ENCODE peak calls at places on chromosome 5, in seven cellular contexts. J, D, S, U, X, B and Y are unnamed samples.

GRCh38 chr5:77428526-77428925 is 63.6 kb downstream of the WDR41 start:
- DNase-seq in J (no peak), D (no peak), S (no peak), U (no peak), X (no peak), B (no peak), Y (no peak)

GRCh38 chr5:50727149-50727496 is 60.7 kb downstream of the PARP8 start:
- DNase-seq in J (no peak), D (no peak), S (peak), U (no peak), X (no peak), B (no peak), Y (no peak)

GRCh38 chr5:5969942-5970483 is 408.3 kb downstream of the MED10 start:
- DNase-seq in J (no peak), D (no peak), S (no peak), U (no peak), X (no peak), B (no peak), Y (no peak)

GRCh38 chr5:76681287-76681686 is 34.6 kb upstream of the F2R start:
- DNase-seq in J (no peak), D (no peak), S (no peak), U (no peak), X (no peak), B (no peak), Y (no peak)

GRCh38 chr5:178068293-178068692 is 45.0 kb upstream of the N4BP3 start:
- DNase-seq in J (no peak), D (no peak), S (no peak), U (peak), X (no peak), B (no peak), Y (peak)

GRCh38 chr5:79119486-79119885 is 7.9 kb downstream of the BHMT start:
- DNase-seq in J (no peak), D (no peak), S (no peak), U (no peak), X (no peak), B (no peak), Y (no peak)

GRCh38 chr5:34674226-34674625 is 18.1 kb downstream of the RAI14 start:
- DNase-seq in J (peak), D (no peak), S (no peak), U (no peak), X (no peak), B (no peak), Y (no peak)

GRCh38 chr5:4911646-4912403 is 228.3 kb upstream of the ADAMTS16 start:
- DNase-seq in J (no peak), D (no peak), S (no peak), U (no peak), X (no peak), B (no peak), Y (no peak)

GRCh38 chr5:174235226-174235992 is 189.9 kb downstream of the NSG2 start:
- DNase-seq in J (no peak), D (no peak), S (no peak), U (no peak), X (no peak), B (no peak), Y (no peak)

GRCh38 chr5:135033026-135033861 is 784 bp downstream of the PITX1 start:
- DNase-seq in J (no peak), D (no peak), S (peak), U (no peak), X (no peak), B (peak), Y (peak)

GRCh38 chr5:54883374-54884194 is 101.8 kb downstream of the ESM1 start:
- DNase-seq in J (no peak), D (no peak), S (no peak), U (no peak), X (peak), B (peak), Y (no peak)

GRCh38 chr5:108629779-108630178 is 117.9 kb upstream of the FER start:
- DNase-seq in J (no peak), D (no peak), S (no peak), U (no peak), X (no peak), B (no peak), Y (no peak)

GRCh38 chr5:12023614-12024241 is 119.5 kb upstream of the CTNND2 start:
- DNase-seq in J (peak), D (no peak), S (peak), U (peak), X (no peak), B (peak), Y (peak)

GRCh38 chr5:78523314-78524193 is 125.0 kb downstream of the LHFPL2 start:
- DNase-seq in J (no peak), D (no peak), S (no peak), U (no peak), X (no peak), B (no peak), Y (no peak)

GRCh38 chr5:61023131-61023530 is 78.1 kb downstream of the NDUFAF2 start:
- DNase-seq in J (peak), D (no peak), S (no peak), U (no peak), X (no peak), B (no peak), Y (no peak)

GRCh38 chr5:35129921-35130485 is 82.3 kb upstream of the AGXT2 start:
- DNase-seq in J (peak), D (no peak), S (peak), U (no peak), X (no peak), B (no peak), Y (no peak)